ENCODE peak calls at places on chromosomes 5 and 9, in nine cellular contexts. X is CD8-positive, alpha-beta T cell; M is colonic mucosa; B is uterus; I is glutamatergic neuron; F is A549; N is suprapubic skin; C is sigmoid colon; Q is AG10803. G is an unnamed sample.
A peak's percentile ranks its signal among the peaks of the same experiment; 100 is the strongest.

GRCh38 chr9:24011206-24011605 is 185.2 kb upstream of the ELAVL2 start:
- DNase-seq in N (no peak), Q (no peak), F (no peak), I (no peak), C (no peak), B (no peak), M (no peak), X (no peak), G (no peak)

GRCh38 chr5:1325191-1325741 is 19.6 kb downstream of the CLPTM1L start:
- DNase-seq in C (peak; percentile 60), I (no peak), Q (no peak), M (no peak), B (peak; percentile 8), X (no peak), F (no peak), N (peak; percentile 56), G (no peak)

GRCh38 chr9:130992059-130993032 is 16.6 kb upstream of the LAMC3 start:
- DNase-seq in C (no peak), B (no peak), Q (no peak), M (no peak), I (no peak), N (no peak), X (no peak), F (no peak), G (no peak)

GRCh38 chr5:56078675-56079500 is 84.1 kb upstream of the IL6ST start:
- DNase-seq in N (no peak), M (no peak), Q (peak; percentile 70), I (no peak), B (peak; percentile 65), C (peak; percentile 80), F (no peak), X (no peak), G (no peak)

GRCh38 chr5:97100486-97100885 is 41.9 kb downstream of the LIX1 start:
- DNase-seq in B (no peak), M (no peak), C (no peak), F (no peak), N (no peak), I (no peak), Q (peak; percentile 6), X (no peak), G (no peak)

GRCh38 chr9:137694962-137695875 is 76.4 kb downstream of the EHMT1 start:
- DNase-seq in C (no peak), B (no peak), X (peak; percentile 18), I (peak; percentile 81), N (no peak), F (peak; percentile 61), Q (peak; percentile 44), M (peak; percentile 51), G (peak; percentile 79)

GRCh38 chr9:33781736-33782135 is 13.6 kb upstream of the PRSS3 start:
- DNase-seq in C (no peak), I (no peak), N (no peak), Q (no peak), X (no peak), M (no peak), B (no peak), F (no peak), G (no peak)

GRCh38 chr5:67989457-67989856 is 226.1 kb upstream of the PIK3R1 start:
- DNase-seq in I (peak; percentile 36), Q (peak; percentile 49), N (no peak), M (peak; percentile 27), C (no peak), X (no peak), B (no peak), F (no peak), G (no peak)

GRCh38 chr5:100690036-100690560 is 154.9 kb downstream of the FAM174A start:
- DNase-seq in B (no peak), N (no peak), X (no peak), I (no peak), C (no peak), Q (no peak), F (no peak), M (no peak), G (no peak)

GRCh38 chr5:75265731-75266130 is 29.1 kb upstream of the ANKRD31 start:
- DNase-seq in F (peak; percentile 50), M (no peak), I (no peak), Q (peak; percentile 52), C (no peak), B (no peak), N (no peak), X (no peak), G (no peak)

GRCh38 chr5:104189909-104190308 is 627.3 kb upstream of the NUDT12 start:
- DNase-seq in M (no peak), Q (no peak), N (no peak), I (no peak), B (no peak), F (no peak), C (no peak), X (no peak), G (no peak)

GRCh38 chr5:116498478-116498877 is 76.1 kb downstream of the SEMA6A start:
- DNase-seq in I (no peak), C (no peak), F (no peak), X (no peak), Q (no peak), M (peak; percentile 36), B (no peak), N (no peak), G (no peak)

GRCh38 chr5:111072949-111073682 is 1.6 kb downstream of the TSLP start:
- DNase-seq in F (no peak), M (peak; percentile 64), N (peak; percentile 80), C (peak; percentile 71), B (peak; percentile 20), X (peak; percentile 55), I (peak; percentile 43), Q (no peak), G (peak; percentile 55)

GRCh38 chr5:52799358-52799982 is 11.8 kb downstream of the ITGA1 start:
- DNase-seq in B (peak; percentile 59), F (peak; percentile 28), M (peak; percentile 59), I (no peak), N (no peak), C (peak; percentile 83), Q (peak; percentile 97), X (no peak), G (peak; percentile 20)

GRCh38 chr9:112945620-112946208 is 55.0 kb upstream of the SLC46A2 start:
- DNase-seq in Q (no peak), N (no peak), M (peak; percentile 17), I (no peak), C (no peak), B (no peak), X (no peak), F (peak; percentile 16), G (peak; percentile 5)

GRCh38 chr5:116544542-116545241 is 29.9 kb downstream of the SEMA6A start:
- DNase-seq in M (peak; percentile 76), B (no peak), I (no peak), X (no peak), N (no peak), C (no peak), Q (no peak), F (no peak), G (no peak)

GRCh38 chr5:156589859-156590216 is 260.3 kb upstream of the PPP1R2B start:
- DNase-seq in N (no peak), Q (no peak), X (no peak), M (no peak), C (no peak), F (no peak), I (no peak), B (no peak), G (no peak)
- TF ChIP-seq CTCF in N (no peak), Q (no peak), X (no peak), M (no peak), C (no peak), F (no peak), I (no peak), B (no peak), G (no peak)

GRCh38 chr5:113378081-113378480 is 56.7 kb downstream of the TSSK1B start:
- DNase-seq in X (no peak), Q (no peak), I (no peak), C (no peak), N (no peak), B (no peak), M (no peak), F (no peak), G (no peak)

GRCh38 chr5:113381015-113381326 is 53.8 kb downstream of the TSSK1B start:
- DNase-seq in Q (no peak), N (no peak), F (no peak), M (no peak), B (no peak), I (no peak), C (no peak), X (no peak), G (no peak)

GRCh38 chr5:113378486-113378885 is 56.3 kb downstream of the TSSK1B start:
- DNase-seq in C (no peak), B (no peak), I (no peak), Q (no peak), M (no peak), X (no peak), F (no peak), N (no peak), G (no peak)

GRCh38 chr5:113380299-113381014 is 54.3 kb downstream of the TSSK1B start:
- DNase-seq in M (no peak), C (no peak), X (no peak), B (no peak), F (no peak), N (no peak), I (no peak), Q (no peak), G (no peak)

DNA sequence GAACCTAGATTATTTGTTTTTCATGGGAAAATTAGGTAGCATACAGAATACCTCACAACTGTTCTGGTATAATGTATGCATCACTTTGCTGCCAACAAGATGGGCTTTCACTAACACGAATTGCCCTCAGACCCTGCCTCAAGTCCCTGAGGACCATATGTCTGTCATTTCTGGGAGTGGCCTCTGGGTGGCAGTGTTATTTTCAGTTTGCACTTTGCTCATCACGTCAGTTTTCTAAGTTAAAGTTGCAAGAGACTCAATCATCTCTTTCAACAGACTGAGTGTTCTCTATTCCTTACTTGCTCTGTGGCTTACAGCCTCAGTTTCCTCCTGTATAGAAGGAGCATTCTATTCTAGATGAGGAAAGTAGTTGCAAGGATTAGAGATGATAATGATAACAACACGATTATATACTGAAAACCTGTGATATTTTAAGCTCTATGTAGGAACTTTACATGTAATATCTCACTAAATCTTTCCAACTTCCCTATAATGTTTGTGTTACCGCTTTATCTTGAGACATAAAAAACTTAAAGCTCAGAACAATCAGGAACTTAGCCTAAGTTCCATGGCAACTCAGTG is 55.7 kb downstream of the TSSK1B start:
- DNase-seq in I (peak; percentile 72), B (peak; percentile 35), C (no peak), N (no peak), M (peak; percentile 59), F (peak; percentile 56), X (peak; percentile 57), Q (peak; percentile 56), G (peak; percentile 63)
- TF ChIP-seq CTCF in I (peak; percentile 85), B (peak; percentile 56), C (peak; percentile 67), N (peak; percentile 36), M (peak; percentile 53), F (peak; percentile 77), X (peak; percentile 76), Q (peak; percentile 85), G (peak; percentile 67)

GRCh38 chr9:119601632-119602031 is 232.4 kb upstream of the BRINP1 start:
- DNase-seq in C (no peak), N (no peak), F (no peak), X (no peak), I (no peak), Q (no peak), B (no peak), M (no peak), G (no peak)

GRCh38 chr9:119596703-119597102 is 227.5 kb upstream of the BRINP1 start:
- DNase-seq in Q (no peak), I (no peak), F (no peak), M (no peak), B (no peak), C (no peak), N (no peak), X (no peak), G (no peak)
- TF ChIP-seq CTCF in Q (no peak), I (no peak), F (no peak), M (no peak), B (no peak), C (no peak), N (no peak), X (no peak), G (no peak)

GRCh38 chr5:4233671-4234070 is 638.0 kb downstream of the IRX1 start:
- DNase-seq in F (no peak), C (no peak), I (no peak), X (no peak), N (no peak), B (no peak), Q (no peak), M (no peak), G (no peak)
- TF ChIP-seq CTCF in F (no peak), C (no peak), I (no peak), X (no peak), N (no peak), B (no peak), Q (no peak), M (no peak), G (no peak)

G was measured in endothelial cell.